ENCODE peak calls at places on chromosomes 16 and 17, in nine cellular contexts. M, C, F, D, E, T, N, K and O are unnamed samples.

GRCh38 chr17:19387921-19388521 is 1.0 kb upstream of the MFAP4 start:
- DNase-seq in M (no peak), D (no peak), N (no peak), T (no peak), C (no peak), F (no peak), K (no peak), E (no peak), O (no peak)

GRCh38 chr16:25135239-25135878 is 23.8 kb downstream of the LCMT1 start:
- DNase-seq in C (no peak), D (no peak), F (no peak), M (peak), T (no peak), K (no peak), N (no peak), E (no peak), O (no peak)

GRCh38 chr17:80649672-80650338 is 105.2 kb downstream of the RPTOR start:
- DNase-seq in N (peak), D (peak), E (peak), K (no peak), T (no peak), M (peak), F (peak), C (peak), O (no peak)

GRCh38 chr16:52613508-52613907 is 66.6 kb upstream of the TOX3 start:
- DNase-seq in M (no peak), N (no peak), F (no peak), C (no peak), D (peak), T (no peak), E (no peak), K (no peak), O (no peak)

GRCh38 chr16:22360963-22361659 is 13.3 kb downstream of the CDR2 start:
- DNase-seq in K (no peak), D (no peak), C (no peak), E (no peak), F (no peak), T (no peak), M (no peak), N (no peak), O (no peak)

GRCh38 chr17:74836191-74836590 is 23.5 kb downstream of the GRIN2C start:
- DNase-seq in T (no peak), K (no peak), E (no peak), N (no peak), M (no peak), C (no peak), D (no peak), F (no peak), O (no peak)

GRCh38 chr16:1112506-1113184 is 16.6 kb upstream of the C1QTNF8 start:
- DNase-seq in T (no peak), N (no peak), C (no peak), M (no peak), K (no peak), F (no peak), D (no peak), E (no peak), O (no peak)

GRCh38 chr16:89606006-89606405 is 7.4 kb upstream of the DPEP1 start:
- DNase-seq in D (no peak), M (no peak), T (no peak), C (no peak), F (no peak), N (no peak), K (no peak), E (no peak), O (no peak)

GRCh38 chr17:58335061-58335731 is 6.6 kb upstream of the TSPOAP1 start:
- DNase-seq in N (no peak), T (peak), E (no peak), C (peak), K (no peak), F (no peak), D (peak), M (no peak), O (no peak)

GRCh38 chr17:54992797-54993639 is 24.5 kb downstream of the STXBP4 start:
- DNase-seq in N (no peak), D (peak), C (no peak), F (no peak), T (no peak), E (peak), K (no peak), M (peak), O (no peak)

GRCh38 chr16:71461686-71462648 is at the start of gene ZNF23:
- DNase-seq in C (peak), F (peak), E (peak), T (peak), K (peak), N (no peak), M (peak), D (peak), O (peak)

GRCh38 chr16:30183236-30183960 is at the start of gene CORO1A:
- DNase-seq in M (peak), T (peak), F (peak), E (peak), C (peak), K (peak), D (peak), N (no peak), O (peak)

GRCh38 chr16:23803591-23804123 is 32.1 kb upstream of the PRKCB start:
- DNase-seq in T (peak), M (peak), E (peak), D (peak), F (peak), K (no peak), C (peak), N (peak), O (peak)

GRCh38 chr17:80315517-80316182 is 55.0 kb downstream of the RNF213 start:
- DNase-seq in M (no peak), N (no peak), D (no peak), C (no peak), K (no peak), T (no peak), F (no peak), E (no peak), O (no peak)